ENCODE peak calls at places on chromosomes 4 and X, in four cellular contexts. V is testis, C is B cell, G is left ventricle myocardium inferior. B is an unnamed sample.

GRCh38 chr4:85968945-85969830 is 390.7 kb downstream of the MAPK10 start:
- DNase-seq in V (no peak), C (peak; percentile 53), G (no peak), B (no peak)

GRCh38 chrX:69493193-69493592 is 10.9 kb upstream of the NALF2 start:
- DNase-seq in V (peak; percentile 23), C (peak; percentile 17), G (no peak), B (no peak)

GRCh38 chr4:36224969-36225903 is 19.1 kb downstream of the ARAP2 start:
- DNase-seq in V (peak; percentile 60), C (peak; percentile 42), G (no peak), B (no peak)

GRCh38 chr4:38667005-38667771 is 3.2 kb downstream of the KLF3 start:
- DNase-seq in V (peak; percentile 93), C (peak; percentile 69), G (peak; percentile 58), B (peak; percentile 91)

GRCh38 chr4:12729384-12729783 is 754.8 kb downstream of the RAB28 start:
- DNase-seq in V (no peak), C (peak; percentile 11), G (no peak), B (no peak)

GRCh38 chr4:52963976-52964375 is 101.9 kb downstream of the RASL11B start:
- DNase-seq in V (no peak), C (no peak), G (no peak), B (no peak)

GRCh38 chr4:75099321-75099720 is 166.4 kb downstream of the PARM1 start:
- DNase-seq in V (no peak), C (peak; percentile 62), G (no peak), B (no peak)

GRCh38 chr4:149884046-149884445 is 68.4 kb upstream of the IQCM start:
- DNase-seq in V (no peak), C (no peak), G (peak; percentile 36), B (no peak)

GRCh38 chrX:39440734-39441305 is 639.6 kb downstream of the MID1IP1 start:
- DNase-seq in V (no peak), C (peak; percentile 9), G (no peak), B (no peak)

GRCh38 chr4:98242538-98242937 is 18.6 kb upstream of the RAP1GDS1 start:
- DNase-seq in V (no peak), C (no peak), G (no peak), B (no peak)

GRCh38 chr4:155179216-155179615 is 29.2 kb upstream of the NPY2R start:
- DNase-seq in V (no peak), C (no peak), G (no peak), B (no peak)

GRCh38 chr4:38949416-38950051 is 81.9 kb downstream of the FAM114A1 start:
- DNase-seq in V (no peak), C (no peak), G (no peak), B (no peak)

GRCh38 chr4:26238426-26238781 is 82.4 kb upstream of the RBPJ start:
- DNase-seq in V (no peak), C (no peak), G (no peak), B (no peak)

GRCh38 chrX:77597090-77597489 is 149.9 kb downstream of the FGF16 start:
- DNase-seq in V (no peak), C (no peak), G (no peak), B (no peak)

GRCh38 chr4:54228064-54228527 is 997 bp upstream of the PDGFRA start:
- DNase-seq in V (peak; percentile 90), C (peak; percentile 48), G (peak; percentile 80), B (peak; percentile 75)

GRCh38 chr4:37244583-37245390 is at the start of gene NWD2:
- DNase-seq in V (peak; percentile 50), C (no peak), G (no peak), B (no peak)

GRCh38 chr4:124566030-124566429 is 146.5 kb downstream of the ANKRD50 start:
- DNase-seq in V (no peak), C (no peak), G (no peak), B (no peak)

GRCh38 chr4:1630266-1630665 is 53.8 kb downstream of the FAM53A start:
- DNase-seq in V (no peak), C (no peak), G (no peak), B (no peak)

GRCh38 chr4:61199869-61200194 is 294 bp upstream of the ADGRL3 start:
- DNase-seq in V (no peak), C (no peak), G (no peak), B (no peak)

GRCh38 chr4:173506780-173507211 is 23.2 kb downstream of the HAND2 start:
- DNase-seq in V (no peak), C (no peak), G (peak; percentile 46), B (peak; percentile 13)

GRCh38 chrX:128020701-128021100 is 31.5 kb downstream of the ACTRT1 start:
- DNase-seq in V (no peak), C (no peak), G (no peak), B (no peak)

GRCh38 chr4:1736820-1737219 is 15.5 kb downstream of the TACC3 start:
- DNase-seq in V (no peak), C (no peak), G (no peak), B (no peak)

GRCh38 chr4:101014417-101014816 is 332.9 kb downstream of the PPP3CA start:
- DNase-seq in V (no peak), C (no peak), G (no peak), B (no peak)

GRCh38 chr4:165718660-165719059 is 154.4 kb upstream of the TLL1 start:
- DNase-seq in V (no peak), C (no peak), G (no peak), B (no peak)

GRCh38 chr4:74640111-74640903 is 154.0 kb downstream of the BTC start:
- DNase-seq in V (no peak), C (no peak), G (no peak), B (no peak)

GRCh38 chr4:128355301-128355700 is 67.7 kb upstream of the PGRMC2 start:
- DNase-seq in V (no peak), C (no peak), G (peak; percentile 29), B (no peak)

GRCh38 chr4:52658671-52659015 is 458 bp downstream of the USP46 start:
- DNase-seq in V (no peak), C (no peak), G (no peak), B (peak; percentile 22)

GRCh38 chr4:15469402-15470148 is at the start of gene CC2D2A:
- DNase-seq in V (peak; percentile 38), C (no peak), G (no peak), B (no peak)

GRCh38 chrX:10579018-10579752 is 41.2 kb downstream of the MID1 start:
- DNase-seq in V (no peak), C (no peak), G (no peak), B (no peak)

GRCh38 chr4:76624271-76624681 is 189.2 kb downstream of the SHROOM3 start:
- DNase-seq in V (peak; percentile 32), C (no peak), G (no peak), B (peak; percentile 52)

GRCh38 chr4:76384052-76384451 is 36.9 kb downstream of the CCDC158 start:
- DNase-seq in V (no peak), C (no peak), G (no peak), B (no peak)

GRCh38 chrX:77442728-77443127 is 4.5 kb upstream of the FGF16 start:
- DNase-seq in V (no peak), C (no peak), G (no peak), B (no peak)

GRCh38 chr4:105707783-105708182 is 706 bp downstream of the INTS12 start:
- DNase-seq in V (no peak), C (peak; percentile 4), G (no peak), B (no peak)

GRCh38 chrX:97597954-97598353 is 714.2 kb downstream of the RPA4 start:
- DNase-seq in V (no peak), C (no peak), G (no peak), B (no peak)

GRCh38 chr4:80072607-80073361 is at the start of gene ANTXR2:
- DNase-seq in V (peak; percentile 89), C (peak; percentile 81), G (peak; percentile 94), B (peak; percentile 89)
- TF ChIP-seq CTCF in V (no peak), C (no peak), G (peak; percentile 21), B (no peak)

GRCh38 chr4:80261989-80262600 is 4.4 kb upstream of the FGF5 start:
- DNase-seq in V (no peak), C (no peak), G (no peak), B (no peak)

GRCh38 chr4:80265571-80266266 is 745 bp upstream of the FGF5 start:
- DNase-seq in V (no peak), C (no peak), G (no peak), B (no peak)

GRCh38 chr4:80264352-80264647 is 2.2 kb upstream of the FGF5 start:
- DNase-seq in V (no peak), C (no peak), G (no peak), B (no peak)

GRCh38 chr4:80264825-80265224 is 1.6 kb upstream of the FGF5 start:
- DNase-seq in V (no peak), C (no peak), G (no peak), B (no peak)

GRCh38 chr4:80263541-80264351 is 2.7 kb upstream of the FGF5 start:
- DNase-seq in V (no peak), C (no peak), G (no peak), B (no peak)
- TF ChIP-seq CTCF in V (no peak), C (no peak), G (no peak), B (no peak)

GRCh38 chr4:83036991-83037390 is 2.0 kb downstream of the COPS4 start:
- DNase-seq in V (no peak), C (no peak), G (no peak), B (no peak)

GRCh38 chr4:83040269-83040668 is 5.3 kb downstream of the COPS4 start:
- DNase-seq in V (no peak), C (no peak), G (no peak), B (no peak)

GRCh38 chr4:83028976-83029375 is 6.0 kb upstream of the COPS4 start:
- DNase-seq in V (no peak), C (no peak), G (no peak), B (no peak)

GRCh38 chr4:83029688-83030087 is 5.3 kb upstream of the COPS4 start:
- DNase-seq in V (no peak), C (no peak), G (no peak), B (no peak)

DNA sequence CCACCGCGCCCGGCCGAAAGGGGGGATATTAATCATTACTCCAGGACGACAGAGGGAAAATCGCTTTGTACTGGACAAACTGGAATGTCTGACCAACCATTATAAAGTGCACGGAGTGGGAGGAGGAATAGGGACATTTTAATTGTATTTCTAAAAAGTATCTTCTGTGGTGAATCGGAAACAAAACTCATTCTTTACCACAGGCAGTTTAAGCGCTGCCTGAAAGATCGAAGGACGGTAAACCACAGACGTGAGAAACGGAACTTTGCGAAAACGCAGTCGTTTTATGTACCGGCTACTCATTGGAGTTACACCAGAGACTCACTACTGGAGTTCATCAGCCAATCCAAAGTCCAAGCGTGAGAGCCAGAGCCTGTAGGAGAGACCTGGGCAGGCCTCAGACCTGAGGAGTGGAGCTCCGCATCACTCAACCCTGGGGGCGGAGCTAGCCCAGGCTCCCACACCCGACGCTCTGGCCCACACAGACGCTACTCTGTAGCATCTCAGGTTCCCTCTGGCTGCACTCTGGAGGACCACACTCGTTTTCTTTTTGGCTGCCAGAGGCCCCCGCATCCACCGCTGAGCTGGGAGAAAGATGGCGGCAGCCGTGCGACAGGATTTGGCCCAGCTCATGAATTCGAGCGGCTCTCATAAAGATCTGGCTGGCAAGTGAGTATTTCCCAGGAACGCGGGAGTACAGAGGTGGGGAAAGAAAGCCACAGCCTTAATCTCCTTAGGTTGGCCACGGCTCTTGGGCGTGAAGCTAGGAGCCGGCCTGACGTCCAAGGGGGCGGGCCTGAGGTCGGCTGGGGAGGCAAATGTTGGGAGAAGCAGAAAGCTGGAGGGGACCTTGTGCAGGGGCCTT is at the start of gene COPS4:
- DNase-seq in V (peak; percentile 99), C (peak; percentile 97), G (peak; percentile 96), B (peak; percentile 95)
- TF ChIP-seq CTCF in V (no peak), C (peak; percentile 34), G (peak; percentile 75), B (peak; percentile 78)

DNA sequence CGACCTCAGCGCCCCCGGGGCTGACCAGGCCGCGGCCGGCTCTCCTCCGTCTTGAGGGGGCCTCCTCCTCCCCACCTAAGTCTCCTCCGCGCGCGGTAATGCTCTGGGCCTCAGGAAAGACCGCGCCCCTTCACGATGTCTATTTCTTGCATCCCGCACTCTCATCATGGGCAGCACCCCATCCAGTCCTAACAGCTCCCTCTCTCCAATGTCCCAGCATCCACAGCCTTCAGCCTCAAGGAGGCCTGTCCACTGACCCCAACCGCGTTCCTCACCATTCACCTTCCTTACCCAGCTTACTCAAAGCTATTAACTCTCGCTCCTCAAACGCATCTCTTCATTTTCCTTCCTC is 77.5 kb downstream of the MAGED4 start:
- DNase-seq in V (no peak), C (no peak), G (no peak), B (no peak)
- TF ChIP-seq CTCF in V (no peak), C (no peak), G (no peak), B (no peak)

B was measured in uterus.